ENCODE peak calls at places on chromosomes 13 and 19, in ten cellular contexts. One of them, this sample, is unnamed.

GRCh38 chr19:1217366-1217765 is 11.8 kb downstream of the STK11 start:
- DNase-seq in HFFc6: no peak
- DNase-seq in stimulated activated CD4-positive, alpha-beta T cell treated with anti-CD3 and anti-CD28 coated beads, Interleukin-12 subunit alpha, Interleukin-12 subunit beta, amount 100 ng/mL, for 4 hours: no peak
- DNase-seq in AG04449: no peak
- DNase-seq in stimulated activated CD8-positive, alpha-beta memory T cell treated with anti-CD3 and anti-CD28 coated beads, Interleukin-12 subunit alpha, Interleukin-12 subunit beta, amount 100 ng/mL, for 4 hours: no peak
- DNase-seq in nephron progenitor cell: no peak
- DNase-seq in activated CD8-positive, alpha-beta memory T cell treated with anti-CD3 and anti-CD28 coated beads for 48 hours: no peak
- DNase-seq in posterior vena cava: no peak
- DNase-seq in CD4-positive, CD25-positive, alpha-beta regulatory T cell: no peak
- DNase-seq in OCI-M1: no peak
- DNase-seq in this sample: no peak

GRCh38 chr19:5536337-5536894 is 31.3 kb downstream of the TINCR start:
- DNase-seq in HFFc6: peak; percentile 3
- DNase-seq in stimulated activated CD4-positive, alpha-beta T cell treated with anti-CD3 and anti-CD28 coated beads, Interleukin-12 subunit alpha, Interleukin-12 subunit beta, amount 100 ng/mL, for 4 hours: no peak
- DNase-seq in AG04449: no peak
- DNase-seq in stimulated activated CD8-positive, alpha-beta memory T cell treated with anti-CD3 and anti-CD28 coated beads, Interleukin-12 subunit alpha, Interleukin-12 subunit beta, amount 100 ng/mL, for 4 hours: no peak
- DNase-seq in nephron progenitor cell: peak; percentile 82
- DNase-seq in activated CD8-positive, alpha-beta memory T cell treated with anti-CD3 and anti-CD28 coated beads for 48 hours: no peak
- DNase-seq in posterior vena cava: peak; percentile 85
- DNase-seq in CD4-positive, CD25-positive, alpha-beta regulatory T cell: no peak
- DNase-seq in OCI-M1: no peak
- DNase-seq in this sample: peak; percentile 76

GRCh38 chr13:43983373-43983772 is 103.7 kb downstream of the LACC1 start:
- DNase-seq in HFFc6: no peak
- DNase-seq in stimulated activated CD4-positive, alpha-beta T cell treated with anti-CD3 and anti-CD28 coated beads, Interleukin-12 subunit alpha, Interleukin-12 subunit beta, amount 100 ng/mL, for 4 hours: no peak
- DNase-seq in AG04449: no peak
- DNase-seq in stimulated activated CD8-positive, alpha-beta memory T cell treated with anti-CD3 and anti-CD28 coated beads, Interleukin-12 subunit alpha, Interleukin-12 subunit beta, amount 100 ng/mL, for 4 hours: no peak
- DNase-seq in nephron progenitor cell: no peak
- DNase-seq in activated CD8-positive, alpha-beta memory T cell treated with anti-CD3 and anti-CD28 coated beads for 48 hours: no peak
- DNase-seq in posterior vena cava: no peak
- DNase-seq in CD4-positive, CD25-positive, alpha-beta regulatory T cell: no peak
- DNase-seq in OCI-M1: no peak
- DNase-seq in this sample: no peak

GRCh38 chr19:11624064-11624463 is 26.8 kb downstream of the ZNF627 start:
- DNase-seq in HFFc6: no peak
- DNase-seq in stimulated activated CD4-positive, alpha-beta T cell treated with anti-CD3 and anti-CD28 coated beads, Interleukin-12 subunit alpha, Interleukin-12 subunit beta, amount 100 ng/mL, for 4 hours: no peak
- DNase-seq in AG04449: no peak
- DNase-seq in stimulated activated CD8-positive, alpha-beta memory T cell treated with anti-CD3 and anti-CD28 coated beads, Interleukin-12 subunit alpha, Interleukin-12 subunit beta, amount 100 ng/mL, for 4 hours: no peak
- DNase-seq in nephron progenitor cell: no peak
- DNase-seq in activated CD8-positive, alpha-beta memory T cell treated with anti-CD3 and anti-CD28 coated beads for 48 hours: no peak
- DNase-seq in posterior vena cava: no peak
- DNase-seq in CD4-positive, CD25-positive, alpha-beta regulatory T cell: no peak
- DNase-seq in OCI-M1: peak; percentile 64
- DNase-seq in this sample: no peak

GRCh38 chr13:30257433-30258099 is 49.8 kb downstream of the KATNAL1 start:
- DNase-seq in HFFc6: no peak
- DNase-seq in stimulated activated CD4-positive, alpha-beta T cell treated with anti-CD3 and anti-CD28 coated beads, Interleukin-12 subunit alpha, Interleukin-12 subunit beta, amount 100 ng/mL, for 4 hours: no peak
- DNase-seq in AG04449: no peak
- DNase-seq in stimulated activated CD8-positive, alpha-beta memory T cell treated with anti-CD3 and anti-CD28 coated beads, Interleukin-12 subunit alpha, Interleukin-12 subunit beta, amount 100 ng/mL, for 4 hours: no peak
- DNase-seq in nephron progenitor cell: peak; percentile 42
- DNase-seq in activated CD8-positive, alpha-beta memory T cell treated with anti-CD3 and anti-CD28 coated beads for 48 hours: no peak
- DNase-seq in posterior vena cava: no peak
- DNase-seq in CD4-positive, CD25-positive, alpha-beta regulatory T cell: no peak
- DNase-seq in OCI-M1: no peak
- DNase-seq in this sample: no peak

GRCh38 chr13:114080739-114081561 is 51.5 kb downstream of the RASA3 start:
- DNase-seq in HFFc6: no peak
- DNase-seq in stimulated activated CD4-positive, alpha-beta T cell treated with anti-CD3 and anti-CD28 coated beads, Interleukin-12 subunit alpha, Interleukin-12 subunit beta, amount 100 ng/mL, for 4 hours: no peak
- DNase-seq in AG04449: no peak
- DNase-seq in stimulated activated CD8-positive, alpha-beta memory T cell treated with anti-CD3 and anti-CD28 coated beads, Interleukin-12 subunit alpha, Interleukin-12 subunit beta, amount 100 ng/mL, for 4 hours: no peak
- DNase-seq in nephron progenitor cell: peak; percentile 1
- DNase-seq in activated CD8-positive, alpha-beta memory T cell treated with anti-CD3 and anti-CD28 coated beads for 48 hours: no peak
- DNase-seq in posterior vena cava: peak; percentile 62
- DNase-seq in CD4-positive, CD25-positive, alpha-beta regulatory T cell: no peak
- DNase-seq in OCI-M1: no peak
- DNase-seq in this sample: no peak

GRCh38 chr13:29441301-29441700 is 154.2 kb downstream of the SLC7A1 start:
- DNase-seq in HFFc6: no peak
- DNase-seq in stimulated activated CD4-positive, alpha-beta T cell treated with anti-CD3 and anti-CD28 coated beads, Interleukin-12 subunit alpha, Interleukin-12 subunit beta, amount 100 ng/mL, for 4 hours: no peak
- DNase-seq in AG04449: no peak
- DNase-seq in stimulated activated CD8-positive, alpha-beta memory T cell treated with anti-CD3 and anti-CD28 coated beads, Interleukin-12 subunit alpha, Interleukin-12 subunit beta, amount 100 ng/mL, for 4 hours: no peak
- DNase-seq in nephron progenitor cell: no peak
- DNase-seq in activated CD8-positive, alpha-beta memory T cell treated with anti-CD3 and anti-CD28 coated beads for 48 hours: no peak
- DNase-seq in posterior vena cava: no peak
- DNase-seq in CD4-positive, CD25-positive, alpha-beta regulatory T cell: no peak
- DNase-seq in OCI-M1: no peak
- DNase-seq in this sample: no peak

GRCh38 chr19:48568345-48568886 is 16.4 kb downstream of the SULT2B1 start:
- DNase-seq in HFFc6: peak; percentile 89
- DNase-seq in stimulated activated CD4-positive, alpha-beta T cell treated with anti-CD3 and anti-CD28 coated beads, Interleukin-12 subunit alpha, Interleukin-12 subunit beta, amount 100 ng/mL, for 4 hours: no peak
- DNase-seq in AG04449: no peak
- DNase-seq in stimulated activated CD8-positive, alpha-beta memory T cell treated with anti-CD3 and anti-CD28 coated beads, Interleukin-12 subunit alpha, Interleukin-12 subunit beta, amount 100 ng/mL, for 4 hours: no peak
- DNase-seq in nephron progenitor cell: peak; percentile 39
- DNase-seq in activated CD8-positive, alpha-beta memory T cell treated with anti-CD3 and anti-CD28 coated beads for 48 hours: no peak
- DNase-seq in posterior vena cava: peak; percentile 96
- DNase-seq in CD4-positive, CD25-positive, alpha-beta regulatory T cell: no peak
- DNase-seq in OCI-M1: peak; percentile 42
- DNase-seq in this sample: peak; percentile 84

GRCh38 chr13:27595055-27595811 is 25.1 kb downstream of the LNX2 start:
- DNase-seq in HFFc6: no peak
- DNase-seq in stimulated activated CD4-positive, alpha-beta T cell treated with anti-CD3 and anti-CD28 coated beads, Interleukin-12 subunit alpha, Interleukin-12 subunit beta, amount 100 ng/mL, for 4 hours: no peak
- DNase-seq in AG04449: no peak
- DNase-seq in stimulated activated CD8-positive, alpha-beta memory T cell treated with anti-CD3 and anti-CD28 coated beads, Interleukin-12 subunit alpha, Interleukin-12 subunit beta, amount 100 ng/mL, for 4 hours: no peak
- DNase-seq in nephron progenitor cell: no peak
- DNase-seq in activated CD8-positive, alpha-beta memory T cell treated with anti-CD3 and anti-CD28 coated beads for 48 hours: no peak
- DNase-seq in posterior vena cava: no peak
- DNase-seq in CD4-positive, CD25-positive, alpha-beta regulatory T cell: no peak
- DNase-seq in OCI-M1: peak; percentile 59
- DNase-seq in this sample: no peak

GRCh38 chr13:69951412-69951811 is 156.2 kb upstream of the ATXN8OS start:
- DNase-seq in HFFc6: no peak
- DNase-seq in stimulated activated CD4-positive, alpha-beta T cell treated with anti-CD3 and anti-CD28 coated beads, Interleukin-12 subunit alpha, Interleukin-12 subunit beta, amount 100 ng/mL, for 4 hours: no peak
- DNase-seq in AG04449: no peak
- DNase-seq in stimulated activated CD8-positive, alpha-beta memory T cell treated with anti-CD3 and anti-CD28 coated beads, Interleukin-12 subunit alpha, Interleukin-12 subunit beta, amount 100 ng/mL, for 4 hours: no peak
- DNase-seq in nephron progenitor cell: no peak
- DNase-seq in activated CD8-positive, alpha-beta memory T cell treated with anti-CD3 and anti-CD28 coated beads for 48 hours: no peak
- DNase-seq in posterior vena cava: no peak
- DNase-seq in CD4-positive, CD25-positive, alpha-beta regulatory T cell: no peak
- DNase-seq in OCI-M1: no peak
- DNase-seq in this sample: no peak

GRCh38 chr13:80399340-80400163 is 58.6 kb upstream of the SPRY2 start:
- DNase-seq in HFFc6: no peak
- DNase-seq in stimulated activated CD4-positive, alpha-beta T cell treated with anti-CD3 and anti-CD28 coated beads, Interleukin-12 subunit alpha, Interleukin-12 subunit beta, amount 100 ng/mL, for 4 hours: no peak
- DNase-seq in AG04449: no peak
- DNase-seq in stimulated activated CD8-positive, alpha-beta memory T cell treated with anti-CD3 and anti-CD28 coated beads, Interleukin-12 subunit alpha, Interleukin-12 subunit beta, amount 100 ng/mL, for 4 hours: no peak
- DNase-seq in nephron progenitor cell: no peak
- DNase-seq in activated CD8-positive, alpha-beta memory T cell treated with anti-CD3 and anti-CD28 coated beads for 48 hours: no peak
- DNase-seq in posterior vena cava: no peak
- DNase-seq in CD4-positive, CD25-positive, alpha-beta regulatory T cell: no peak
- DNase-seq in OCI-M1: peak; percentile 81
- DNase-seq in this sample: no peak

GRCh38 chr13:39159971-39160370 is 121.7 kb downstream of the NHLRC3 start:
- DNase-seq in HFFc6: no peak
- DNase-seq in stimulated activated CD4-positive, alpha-beta T cell treated with anti-CD3 and anti-CD28 coated beads, Interleukin-12 subunit alpha, Interleukin-12 subunit beta, amount 100 ng/mL, for 4 hours: no peak
- DNase-seq in AG04449: no peak
- DNase-seq in stimulated activated CD8-positive, alpha-beta memory T cell treated with anti-CD3 and anti-CD28 coated beads, Interleukin-12 subunit alpha, Interleukin-12 subunit beta, amount 100 ng/mL, for 4 hours: no peak
- DNase-seq in nephron progenitor cell: no peak
- DNase-seq in activated CD8-positive, alpha-beta memory T cell treated with anti-CD3 and anti-CD28 coated beads for 48 hours: no peak
- DNase-seq in posterior vena cava: no peak
- DNase-seq in CD4-positive, CD25-positive, alpha-beta regulatory T cell: no peak
- DNase-seq in OCI-M1: no peak
- DNase-seq in this sample: no peak

GRCh38 chr19:55640043-55640576 is 692 bp upstream of the ZNF580 start:
- DNase-seq in HFFc6: peak; percentile 19
- DNase-seq in stimulated activated CD4-positive, alpha-beta T cell treated with anti-CD3 and anti-CD28 coated beads, Interleukin-12 subunit alpha, Interleukin-12 subunit beta, amount 100 ng/mL, for 4 hours: peak; percentile 62
- DNase-seq in AG04449: no peak
- DNase-seq in stimulated activated CD8-positive, alpha-beta memory T cell treated with anti-CD3 and anti-CD28 coated beads, Interleukin-12 subunit alpha, Interleukin-12 subunit beta, amount 100 ng/mL, for 4 hours: peak; percentile 52
- DNase-seq in nephron progenitor cell: no peak
- DNase-seq in activated CD8-positive, alpha-beta memory T cell treated with anti-CD3 and anti-CD28 coated beads for 48 hours: peak; percentile 43
- DNase-seq in posterior vena cava: peak; percentile 93
- DNase-seq in CD4-positive, CD25-positive, alpha-beta regulatory T cell: peak; percentile 75
- DNase-seq in OCI-M1: no peak
- DNase-seq in this sample: peak; percentile 71

GRCh38 chr13:105340061-105340606 is 1195.3 kb downstream of the EFNB2 start:
- DNase-seq in HFFc6: no peak
- DNase-seq in stimulated activated CD4-positive, alpha-beta T cell treated with anti-CD3 and anti-CD28 coated beads, Interleukin-12 subunit alpha, Interleukin-12 subunit beta, amount 100 ng/mL, for 4 hours: no peak
- DNase-seq in AG04449: no peak
- DNase-seq in stimulated activated CD8-positive, alpha-beta memory T cell treated with anti-CD3 and anti-CD28 coated beads, Interleukin-12 subunit alpha, Interleukin-12 subunit beta, amount 100 ng/mL, for 4 hours: no peak
- DNase-seq in nephron progenitor cell: no peak
- DNase-seq in activated CD8-positive, alpha-beta memory T cell treated with anti-CD3 and anti-CD28 coated beads for 48 hours: no peak
- DNase-seq in posterior vena cava: no peak
- DNase-seq in CD4-positive, CD25-positive, alpha-beta regulatory T cell: no peak
- DNase-seq in OCI-M1: no peak
- DNase-seq in this sample: no peak

GRCh38 chr19:13459351-13459750 is 46.9 kb downstream of the CACNA1A start:
- DNase-seq in HFFc6: no peak
- DNase-seq in stimulated activated CD4-positive, alpha-beta T cell treated with anti-CD3 and anti-CD28 coated beads, Interleukin-12 subunit alpha, Interleukin-12 subunit beta, amount 100 ng/mL, for 4 hours: no peak
- DNase-seq in AG04449: no peak
- DNase-seq in stimulated activated CD8-positive, alpha-beta memory T cell treated with anti-CD3 and anti-CD28 coated beads, Interleukin-12 subunit alpha, Interleukin-12 subunit beta, amount 100 ng/mL, for 4 hours: no peak
- DNase-seq in nephron progenitor cell: no peak
- DNase-seq in activated CD8-positive, alpha-beta memory T cell treated with anti-CD3 and anti-CD28 coated beads for 48 hours: no peak
- DNase-seq in posterior vena cava: no peak
- DNase-seq in CD4-positive, CD25-positive, alpha-beta regulatory T cell: no peak
- DNase-seq in OCI-M1: no peak
- DNase-seq in this sample: no peak

GRCh38 chr19:46725859-46726393 is 9.0 kb upstream of the PRKD2 start:
- DNase-seq in HFFc6: no peak
- DNase-seq in stimulated activated CD4-positive, alpha-beta T cell treated with anti-CD3 and anti-CD28 coated beads, Interleukin-12 subunit alpha, Interleukin-12 subunit beta, amount 100 ng/mL, for 4 hours: no peak
- DNase-seq in AG04449: no peak
- DNase-seq in stimulated activated CD8-positive, alpha-beta memory T cell treated with anti-CD3 and anti-CD28 coated beads, Interleukin-12 subunit alpha, Interleukin-12 subunit beta, amount 100 ng/mL, for 4 hours: no peak
- DNase-seq in nephron progenitor cell: no peak
- DNase-seq in activated CD8-positive, alpha-beta memory T cell treated with anti-CD3 and anti-CD28 coated beads for 48 hours: no peak
- DNase-seq in posterior vena cava: no peak
- DNase-seq in CD4-positive, CD25-positive, alpha-beta regulatory T cell: no peak
- DNase-seq in OCI-M1: no peak
- DNase-seq in this sample: no peak

GRCh38 chr13:27403252-27403678 is 21.2 kb upstream of the GTF3A start:
- DNase-seq in HFFc6: peak; percentile 41
- DNase-seq in stimulated activated CD4-positive, alpha-beta T cell treated with anti-CD3 and anti-CD28 coated beads, Interleukin-12 subunit alpha, Interleukin-12 subunit beta, amount 100 ng/mL, for 4 hours: no peak
- DNase-seq in AG04449: peak; percentile 82
- DNase-seq in stimulated activated CD8-positive, alpha-beta memory T cell treated with anti-CD3 and anti-CD28 coated beads, Interleukin-12 subunit alpha, Interleukin-12 subunit beta, amount 100 ng/mL, for 4 hours: no peak
- DNase-seq in nephron progenitor cell: no peak
- DNase-seq in activated CD8-positive, alpha-beta memory T cell treated with anti-CD3 and anti-CD28 coated beads for 48 hours: no peak
- DNase-seq in posterior vena cava: no peak
- DNase-seq in CD4-positive, CD25-positive, alpha-beta regulatory T cell: no peak
- DNase-seq in OCI-M1: no peak
- DNase-seq in this sample: no peak

GRCh38 chr19:1590641-1591397 is 1.8 kb downstream of the MBD3 start:
- DNase-seq in HFFc6: no peak
- DNase-seq in stimulated activated CD4-positive, alpha-beta T cell treated with anti-CD3 and anti-CD28 coated beads, Interleukin-12 subunit alpha, Interleukin-12 subunit beta, amount 100 ng/mL, for 4 hours: peak; percentile 30
- DNase-seq in AG04449: no peak
- DNase-seq in stimulated activated CD8-positive, alpha-beta memory T cell treated with anti-CD3 and anti-CD28 coated beads, Interleukin-12 subunit alpha, Interleukin-12 subunit beta, amount 100 ng/mL, for 4 hours: no peak
- DNase-seq in nephron progenitor cell: no peak
- DNase-seq in activated CD8-positive, alpha-beta memory T cell treated with anti-CD3 and anti-CD28 coated beads for 48 hours: no peak
- DNase-seq in posterior vena cava: no peak
- DNase-seq in CD4-positive, CD25-positive, alpha-beta regulatory T cell: peak; percentile 29
- DNase-seq in OCI-M1: peak; percentile 40
- DNase-seq in this sample: no peak

GRCh38 chr19:13842294-13843103 is 34.4 kb upstream of the NANOS3 start:
- DNase-seq in HFFc6: peak; percentile 75
- DNase-seq in stimulated activated CD4-positive, alpha-beta T cell treated with anti-CD3 and anti-CD28 coated beads, Interleukin-12 subunit alpha, Interleukin-12 subunit beta, amount 100 ng/mL, for 4 hours: peak; percentile 69
- DNase-seq in AG04449: no peak
- DNase-seq in stimulated activated CD8-positive, alpha-beta memory T cell treated with anti-CD3 and anti-CD28 coated beads, Interleukin-12 subunit alpha, Interleukin-12 subunit beta, amount 100 ng/mL, for 4 hours: peak; percentile 67
- DNase-seq in nephron progenitor cell: peak; percentile 74
- DNase-seq in activated CD8-positive, alpha-beta memory T cell treated with anti-CD3 and anti-CD28 coated beads for 48 hours: peak; percentile 68
- DNase-seq in posterior vena cava: peak; percentile 96
- DNase-seq in CD4-positive, CD25-positive, alpha-beta regulatory T cell: peak; percentile 66
- DNase-seq in OCI-M1: peak; percentile 94
- DNase-seq in this sample: peak; percentile 92

GRCh38 chr19:39937094-39937493 is 2.7 kb upstream of the FCGBP start:
- DNase-seq in HFFc6: no peak
- DNase-seq in stimulated activated CD4-positive, alpha-beta T cell treated with anti-CD3 and anti-CD28 coated beads, Interleukin-12 subunit alpha, Interleukin-12 subunit beta, amount 100 ng/mL, for 4 hours: peak; percentile 19
- DNase-seq in AG04449: no peak
- DNase-seq in stimulated activated CD8-positive, alpha-beta memory T cell treated with anti-CD3 and anti-CD28 coated beads, Interleukin-12 subunit alpha, Interleukin-12 subunit beta, amount 100 ng/mL, for 4 hours: peak; percentile 28
- DNase-seq in nephron progenitor cell: no peak
- DNase-seq in activated CD8-positive, alpha-beta memory T cell treated with anti-CD3 and anti-CD28 coated beads for 48 hours: no peak
- DNase-seq in posterior vena cava: no peak
- DNase-seq in CD4-positive, CD25-positive, alpha-beta regulatory T cell: peak; percentile 42
- DNase-seq in OCI-M1: no peak
- DNase-seq in this sample: no peak

GRCh38 chr19:33864311-33864850 is 67.7 kb downstream of the KCTD15 start:
- DNase-seq in HFFc6: no peak
- DNase-seq in stimulated activated CD4-positive, alpha-beta T cell treated with anti-CD3 and anti-CD28 coated beads, Interleukin-12 subunit alpha, Interleukin-12 subunit beta, amount 100 ng/mL, for 4 hours: no peak
- DNase-seq in AG04449: no peak
- DNase-seq in stimulated activated CD8-positive, alpha-beta memory T cell treated with anti-CD3 and anti-CD28 coated beads, Interleukin-12 subunit alpha, Interleukin-12 subunit beta, amount 100 ng/mL, for 4 hours: no peak
- DNase-seq in nephron progenitor cell: no peak
- DNase-seq in activated CD8-positive, alpha-beta memory T cell treated with anti-CD3 and anti-CD28 coated beads for 48 hours: no peak
- DNase-seq in posterior vena cava: peak; percentile 18
- DNase-seq in CD4-positive, CD25-positive, alpha-beta regulatory T cell: no peak
- DNase-seq in OCI-M1: no peak
- DNase-seq in this sample: no peak

GRCh38 chr19:1373534-1374249 is 10.0 kb upstream of the NDUFS7 start:
- DNase-seq in HFFc6: no peak
- DNase-seq in stimulated activated CD4-positive, alpha-beta T cell treated with anti-CD3 and anti-CD28 coated beads, Interleukin-12 subunit alpha, Interleukin-12 subunit beta, amount 100 ng/mL, for 4 hours: no peak
- DNase-seq in AG04449: no peak
- DNase-seq in stimulated activated CD8-positive, alpha-beta memory T cell treated with anti-CD3 and anti-CD28 coated beads, Interleukin-12 subunit alpha, Interleukin-12 subunit beta, amount 100 ng/mL, for 4 hours: no peak
- DNase-seq in nephron progenitor cell: no peak
- DNase-seq in activated CD8-positive, alpha-beta memory T cell treated with anti-CD3 and anti-CD28 coated beads for 48 hours: no peak
- DNase-seq in posterior vena cava: no peak
- DNase-seq in CD4-positive, CD25-positive, alpha-beta regulatory T cell: no peak
- DNase-seq in OCI-M1: no peak
- DNase-seq in this sample: peak; percentile 86

GRCh38 chr13:94641432-94641941 is 39.8 kb downstream of the GPR180 start:
- DNase-seq in HFFc6: peak; percentile 81
- DNase-seq in stimulated activated CD4-positive, alpha-beta T cell treated with anti-CD3 and anti-CD28 coated beads, Interleukin-12 subunit alpha, Interleukin-12 subunit beta, amount 100 ng/mL, for 4 hours: no peak
- DNase-seq in AG04449: no peak
- DNase-seq in stimulated activated CD8-positive, alpha-beta memory T cell treated with anti-CD3 and anti-CD28 coated beads, Interleukin-12 subunit alpha, Interleukin-12 subunit beta, amount 100 ng/mL, for 4 hours: no peak
- DNase-seq in nephron progenitor cell: no peak
- DNase-seq in activated CD8-positive, alpha-beta memory T cell treated with anti-CD3 and anti-CD28 coated beads for 48 hours: no peak
- DNase-seq in posterior vena cava: no peak
- DNase-seq in CD4-positive, CD25-positive, alpha-beta regulatory T cell: no peak
- DNase-seq in OCI-M1: no peak
- DNase-seq in this sample: no peak

GRCh38 chr13:26508885-26509284 is 48.6 kb upstream of the WASF3 start:
- DNase-seq in HFFc6: peak; percentile 93
- DNase-seq in stimulated activated CD4-positive, alpha-beta T cell treated with anti-CD3 and anti-CD28 coated beads, Interleukin-12 subunit alpha, Interleukin-12 subunit beta, amount 100 ng/mL, for 4 hours: no peak
- DNase-seq in AG04449: no peak
- DNase-seq in stimulated activated CD8-positive, alpha-beta memory T cell treated with anti-CD3 and anti-CD28 coated beads, Interleukin-12 subunit alpha, Interleukin-12 subunit beta, amount 100 ng/mL, for 4 hours: no peak
- DNase-seq in nephron progenitor cell: no peak
- DNase-seq in activated CD8-positive, alpha-beta memory T cell treated with anti-CD3 and anti-CD28 coated beads for 48 hours: no peak
- DNase-seq in posterior vena cava: peak; percentile 95
- DNase-seq in CD4-positive, CD25-positive, alpha-beta regulatory T cell: no peak
- DNase-seq in OCI-M1: no peak
- DNase-seq in this sample: peak; percentile 33

GRCh38 chr19:19176950-19177349 is 6.9 kb upstream of the MEF2B start:
- DNase-seq in HFFc6: no peak
- DNase-seq in stimulated activated CD4-positive, alpha-beta T cell treated with anti-CD3 and anti-CD28 coated beads, Interleukin-12 subunit alpha, Interleukin-12 subunit beta, amount 100 ng/mL, for 4 hours: no peak
- DNase-seq in AG04449: no peak
- DNase-seq in stimulated activated CD8-positive, alpha-beta memory T cell treated with anti-CD3 and anti-CD28 coated beads, Interleukin-12 subunit alpha, Interleukin-12 subunit beta, amount 100 ng/mL, for 4 hours: no peak
- DNase-seq in nephron progenitor cell: no peak
- DNase-seq in activated CD8-positive, alpha-beta memory T cell treated with anti-CD3 and anti-CD28 coated beads for 48 hours: no peak
- DNase-seq in posterior vena cava: no peak
- DNase-seq in CD4-positive, CD25-positive, alpha-beta regulatory T cell: no peak
- DNase-seq in OCI-M1: no peak
- DNase-seq in this sample: no peak

GRCh38 chr13:108225440-108225839 is 7.2 kb downstream of the ABHD13 start:
- DNase-seq in HFFc6: no peak
- DNase-seq in stimulated activated CD4-positive, alpha-beta T cell treated with anti-CD3 and anti-CD28 coated beads, Interleukin-12 subunit alpha, Interleukin-12 subunit beta, amount 100 ng/mL, for 4 hours: no peak
- DNase-seq in AG04449: no peak
- DNase-seq in stimulated activated CD8-positive, alpha-beta memory T cell treated with anti-CD3 and anti-CD28 coated beads, Interleukin-12 subunit alpha, Interleukin-12 subunit beta, amount 100 ng/mL, for 4 hours: no peak
- DNase-seq in nephron progenitor cell: no peak
- DNase-seq in activated CD8-positive, alpha-beta memory T cell treated with anti-CD3 and anti-CD28 coated beads for 48 hours: no peak
- DNase-seq in posterior vena cava: no peak
- DNase-seq in CD4-positive, CD25-positive, alpha-beta regulatory T cell: peak; percentile 23
- DNase-seq in OCI-M1: peak; percentile 74
- DNase-seq in this sample: no peak

GRCh38 chr13:36082396-36082795 is 48.8 kb downstream of the DCLK1 start:
- DNase-seq in HFFc6: no peak
- DNase-seq in stimulated activated CD4-positive, alpha-beta T cell treated with anti-CD3 and anti-CD28 coated beads, Interleukin-12 subunit alpha, Interleukin-12 subunit beta, amount 100 ng/mL, for 4 hours: no peak
- DNase-seq in AG04449: no peak
- DNase-seq in stimulated activated CD8-positive, alpha-beta memory T cell treated with anti-CD3 and anti-CD28 coated beads, Interleukin-12 subunit alpha, Interleukin-12 subunit beta, amount 100 ng/mL, for 4 hours: no peak
- DNase-seq in nephron progenitor cell: no peak
- DNase-seq in activated CD8-positive, alpha-beta memory T cell treated with anti-CD3 and anti-CD28 coated beads for 48 hours: no peak
- DNase-seq in posterior vena cava: no peak
- DNase-seq in CD4-positive, CD25-positive, alpha-beta regulatory T cell: no peak
- DNase-seq in OCI-M1: no peak
- DNase-seq in this sample: no peak

This sample was measured in heart right ventricle.